ENCODE peak calls at places on chromosome 17, in four cellular contexts. S, F, N and Q are unnamed samples.
A peak's percentile ranks its signal among the peaks of the same experiment; 100 is the strongest.

GRCh38 chr17:10875984-10876555 is 38.2 kb upstream of the PIRT start:
- DNase-seq in S (peak; percentile 58), F (no peak), N (no peak), Q (peak; percentile 46)

GRCh38 chr17:34615326-34615725 is 35.9 kb downstream of the TMEM132E start:
- DNase-seq in S (no peak), F (no peak), N (no peak), Q (no peak)

GRCh38 chr17:66527335-66527734 is 224.9 kb downstream of the PRKCA start:
- DNase-seq in S (no peak), F (no peak), N (no peak), Q (no peak)

GRCh38 chr17:31320231-31320630 is 1.2 kb downstream of the EVI2A start:
- DNase-seq in S (no peak), F (no peak), N (no peak), Q (no peak)

GRCh38 chr17:46818319-46818928 is at the start of gene WNT3:
- DNase-seq in S (peak; percentile 91), F (no peak), N (no peak), Q (peak; percentile 97)

GRCh38 chr17:7184091-7184488 is 4.9 kb upstream of the ASGR1 start:
- DNase-seq in S (no peak), F (peak; percentile 75), N (no peak), Q (no peak)

GRCh38 chr17:37490638-37491614 is 1.2 kb downstream of the DUSP14 start:
- DNase-seq in S (peak; percentile 97), F (peak; percentile 80), N (no peak), Q (peak; percentile 72)

GRCh38 chr17:28763804-28764266 is 20.0 kb downstream of the TRAF4 start:
- DNase-seq in S (peak; percentile 81), F (peak; percentile 84), N (peak; percentile 78), Q (peak; percentile 71)

GRCh38 chr17:75692976-75693375 is 25.8 kb downstream of the SAP30BP start:
- DNase-seq in S (no peak), F (peak; percentile 62), N (no peak), Q (no peak)

GRCh38 chr17:61380836-61381525 is 18.7 kb upstream of the TBX2 start:
- DNase-seq in S (peak; percentile 29), F (peak; percentile 58), N (no peak), Q (no peak)

GRCh38 chr17:73909156-73909555 is 264.9 kb upstream of the SDK2 start:
- DNase-seq in S (no peak), F (no peak), N (no peak), Q (no peak)

GRCh38 chr17:76007850-76008165 is 7.2 kb downstream of the CDK3 start:
- DNase-seq in S (peak; percentile 78), F (peak; percentile 74), N (no peak), Q (no peak)

DNA sequence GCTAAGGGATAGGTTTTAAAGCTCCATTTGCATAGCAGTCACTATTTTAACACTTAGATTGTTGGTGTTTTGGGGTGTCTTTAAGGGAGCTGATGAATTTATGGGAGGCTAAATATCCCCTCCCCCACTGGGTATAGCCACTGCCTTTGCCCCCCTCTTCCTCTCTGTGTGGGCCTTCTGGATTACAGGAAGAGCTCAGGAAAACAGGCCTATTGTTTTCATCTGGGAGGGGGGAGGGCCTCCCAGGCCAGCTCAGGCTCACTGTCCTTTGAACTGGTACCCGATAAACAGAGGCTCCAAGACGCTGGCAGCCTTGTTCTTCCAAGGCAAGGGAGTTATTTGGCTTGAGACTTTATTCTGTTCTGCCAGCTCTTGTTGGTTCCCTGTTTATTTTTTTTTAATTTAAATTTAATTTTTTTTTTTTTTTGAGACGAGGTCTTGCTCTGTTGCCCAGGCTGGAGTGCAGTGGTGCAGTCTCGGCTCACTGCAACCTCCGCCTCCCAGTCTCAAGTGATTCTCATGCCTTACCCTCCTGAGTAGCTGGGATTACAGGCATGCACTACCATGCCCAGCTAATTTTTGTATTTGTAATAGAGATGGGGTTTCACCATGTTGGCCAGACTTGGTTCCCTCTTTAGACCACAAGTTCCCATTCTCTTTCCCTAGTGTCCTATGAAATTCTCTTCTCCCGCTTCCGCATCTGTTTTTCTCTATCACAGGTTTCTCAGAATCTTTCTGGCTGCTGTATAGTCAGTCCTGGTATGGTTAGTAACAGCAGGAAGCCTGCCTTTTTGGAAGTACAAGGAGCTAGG is 25.1 kb downstream of the MINK1 start:
- DNase-seq in S (peak; percentile 55), F (no peak), N (no peak), Q (peak; percentile 90)
- H3K4me3 ChIP-seq in S (no peak overlapping the region), F (no peak overlapping the region), N (peak overlapping the region; percentile 7), Q (no peak overlapping the region)

GRCh38 chr17:77962349-77962748 is 3.8 kb downstream of the TNRC6C start:
- DNase-seq in S (no peak), F (no peak), N (no peak), Q (no peak)

GRCh38 chr17:77966476-77966875 is 8.0 kb downstream of the TNRC6C start:
- DNase-seq in S (no peak), F (no peak), N (no peak), Q (no peak)

GRCh38 chr17:77968788-77969187 is 10.3 kb downstream of the TNRC6C start:
- DNase-seq in S (no peak), F (no peak), N (no peak), Q (no peak)

GRCh38 chr17:77963441-77963840 is 4.9 kb downstream of the TNRC6C start:
- DNase-seq in S (peak; percentile 95), F (no peak), N (no peak), Q (no peak)

GRCh38 chr17:77965354-77965753 is 6.9 kb downstream of the TNRC6C start:
- DNase-seq in S (no peak), F (no peak), N (no peak), Q (no peak)
- H3K27me3 ChIP-seq in S (peaks cover 17% of the 10 kb centered on the region), F (no peaks in the 10 kb centered on the region), N (no peaks in the 10 kb centered on the region), Q (no peaks in the 10 kb centered on the region)

GRCh38 chr17:57671546-57672204 is 73.4 kb downstream of the CCDC182 start:
- DNase-seq in S (peak; percentile 96), F (peak; percentile 89), N (peak; percentile 18), Q (peak; percentile 94)

GRCh38 chr17:57670769-57671545 is 74.1 kb downstream of the CCDC182 start:
- DNase-seq in S (no peak), F (peak; percentile 30), N (no peak), Q (peak; percentile 10)

GRCh38 chr17:57669671-57670529 is 75.2 kb downstream of the CCDC182 start:
- DNase-seq in S (no peak), F (peak; percentile 57), N (no peak), Q (peak; percentile 9)

GRCh38 chr17:57672971-57673370 is 72.1 kb downstream of the CCDC182 start:
- DNase-seq in S (no peak), F (peak; percentile 9), N (no peak), Q (peak; percentile 18)

GRCh38 chr17:57672205-57672632 is 72.9 kb downstream of the CCDC182 start:
- DNase-seq in S (peak; percentile 95), F (peak; percentile 21), N (no peak), Q (peak; percentile 37)
- H3K36me3 ChIP-seq in S (no peaks in the 10 kb centered on the region), F (no peaks in the 10 kb centered on the region), N (no peaks in the 10 kb centered on the region), Q (no peaks in the 10 kb centered on the region)

DNA sequence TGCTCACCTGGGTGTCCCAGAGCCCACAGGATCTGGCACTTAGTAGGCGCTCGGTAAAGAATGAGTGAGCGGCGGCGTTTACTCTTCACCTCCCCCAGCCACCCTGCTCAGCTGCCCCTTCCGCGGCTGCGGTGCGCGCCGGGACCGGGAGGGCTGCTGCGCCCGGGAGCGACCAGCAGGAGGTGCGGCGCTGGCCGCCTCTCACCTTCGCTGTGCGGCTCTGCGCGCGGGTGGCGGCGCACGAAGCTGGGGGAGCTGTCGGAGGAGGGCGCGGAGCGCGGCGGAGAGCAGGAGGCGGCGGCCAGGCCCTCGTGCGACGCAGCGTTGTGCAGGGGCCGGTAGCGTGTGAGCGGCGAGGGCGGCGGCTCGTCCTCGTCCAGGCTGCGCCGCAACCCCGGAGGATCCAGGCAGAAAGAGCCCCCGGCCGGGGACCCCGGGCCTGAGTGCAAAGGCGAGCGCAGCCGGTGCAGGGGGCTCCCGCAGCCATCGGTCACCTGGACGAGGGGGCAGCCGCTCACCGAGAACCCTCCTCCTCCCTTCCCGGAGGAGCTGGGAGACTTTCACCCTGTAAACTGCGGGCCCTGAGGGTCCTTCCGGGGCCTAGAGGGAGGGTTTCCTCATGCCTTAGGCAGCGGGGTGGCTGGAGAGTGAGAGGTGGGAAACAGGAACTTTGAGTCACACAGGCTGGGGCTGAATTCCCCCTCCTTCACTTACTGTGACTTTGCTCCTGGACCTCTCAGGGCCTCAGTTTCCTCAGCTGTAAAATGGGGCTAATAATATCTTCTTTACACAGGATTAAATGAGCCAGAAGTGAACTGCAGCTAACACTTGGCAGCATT is 12.5 kb downstream of the SAMD14 start:
- DNase-seq in S (peak; percentile 96), F (peak; percentile 89), N (no peak), Q (peak; percentile 93)
- H3K4me3 ChIP-seq in S (peak overlapping the region; percentile 45), F (no peak overlapping the region), N (peak overlapping the region; percentile 65), Q (peak overlapping the region; percentile 45)

GRCh38 chr17:50559674-50560184 is 786 bp upstream of the CACNA1G start:
- DNase-seq in S (peak; percentile 97), F (peak; percentile 88), N (peak; percentile 38), Q (peak; percentile 97)

GRCh38 chr17:50561796-50562195 is 1.3 kb downstream of the CACNA1G start:
- DNase-seq in S (no peak), F (no peak), N (no peak), Q (peak; percentile 76)

GRCh38 chr17:50558955-50559614 is 1.4 kb upstream of the CACNA1G start:
- DNase-seq in S (no peak), F (no peak), N (no peak), Q (peak; percentile 93)

GRCh38 chr17:50560931-50561750 is 626 bp downstream of the CACNA1G start:
- DNase-seq in S (no peak), F (no peak), N (no peak), Q (peak; percentile 81)

DNA sequence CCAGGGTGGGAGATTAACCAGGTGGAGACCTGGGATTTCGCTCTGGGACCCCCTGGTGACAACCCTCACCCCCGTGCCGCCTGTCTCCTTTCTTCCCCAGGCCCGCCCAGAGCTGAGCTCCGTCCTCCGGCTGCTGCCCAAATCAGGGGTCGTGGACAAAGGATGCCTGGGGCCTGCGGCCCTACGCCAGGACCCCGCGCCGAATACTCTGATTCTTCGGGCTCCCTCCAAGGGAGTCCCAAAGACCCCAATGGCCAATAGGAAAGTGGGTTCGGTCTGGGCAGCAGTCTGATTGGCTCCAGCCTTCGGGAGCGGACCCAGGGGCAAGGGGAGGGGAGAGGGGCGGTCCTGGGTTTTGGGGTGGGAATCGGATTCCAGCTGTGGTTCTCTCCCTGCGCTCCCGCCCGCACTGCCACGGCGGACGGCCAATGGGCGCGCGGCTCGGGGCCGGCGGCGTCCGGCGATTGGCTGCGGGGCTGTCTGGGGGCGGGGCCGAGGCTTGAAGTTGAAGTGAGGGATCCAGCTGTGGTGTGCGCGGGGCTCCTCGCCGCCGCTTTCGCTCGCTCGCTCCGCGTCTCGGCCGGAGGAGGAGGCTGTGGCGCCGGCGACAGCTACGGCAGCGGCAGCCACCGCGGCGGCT is at the start of gene CACNA1G:
- DNase-seq in S (peak; percentile 100), F (peak; percentile 97), N (peak; percentile 69), Q (peak; percentile 100)
- H3K27me3 ChIP-seq in S (peaks cover 53% of the 10 kb centered on the region), F (no peaks in the 10 kb centered on the region), N (peaks cover 5% of the 10 kb centered on the region), Q (peaks cover 69% of the 10 kb centered on the region)

DNA sequence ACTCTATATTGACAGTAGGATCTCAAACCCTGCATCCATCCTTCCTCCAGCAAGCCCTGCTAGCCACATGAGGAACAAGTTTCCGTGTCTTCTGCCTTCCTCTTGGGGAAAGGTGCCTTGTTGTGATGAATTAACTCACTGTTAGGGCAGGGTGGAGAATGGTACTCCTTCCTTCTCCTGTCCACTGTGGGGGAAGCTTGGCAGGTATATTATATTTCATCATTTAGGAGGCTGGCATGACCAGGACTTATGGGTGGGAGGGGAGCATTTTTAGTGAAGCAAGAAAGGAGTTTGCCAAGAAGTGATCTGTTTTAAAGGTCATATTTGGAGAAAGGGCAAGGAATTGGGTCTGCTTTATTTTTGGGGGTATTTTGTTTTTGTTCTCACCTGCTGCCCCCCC is 9.3 kb upstream of the CDC6 start:
- DNase-seq in S (no peak), F (no peak), N (no peak), Q (no peak)
- H3K36me3 ChIP-seq in S (peaks cover 67% of the 10 kb centered on the region), F (peaks cover 3% of the 10 kb centered on the region), N (peaks cover 52% of the 10 kb centered on the region), Q (peaks cover 17% of the 10 kb centered on the region)